ENCODE peak calls at places on chromosomes 13 and 19, in eight cellular contexts. J is activated naive CD4-positive, alpha-beta T cell; Q is fibroblast of the conjunctiva; D is NCI-H1105 treated with DMSO at 0.1 percent for 48 hours; U is naive B cell; P is HS-5; L is left ventricle myocardium inferior; S is NCI-H748 treated with DMSO at 0.1 percent for 48 hours. T is an unnamed sample.

GRCh38 chr13:20495087-20496023 is 30.3 kb downstream of the CRYL1 start:
- DNase-seq in J (no peak), Q (peak), D (peak), U (peak), P (no peak), L (no peak), S (peak), T (peak)

GRCh38 chr13:25406377-25406776 is 34.6 kb downstream of the ATP8A2 start:
- DNase-seq in J (no peak), Q (no peak), D (no peak), U (no peak), P (no peak), L (no peak), S (peak), T (no peak)

GRCh38 chr19:12804051-12804450 is 2.2 kb downstream of the THSD8 start:
- DNase-seq in J (no peak), Q (no peak), D (no peak), U (no peak), P (no peak), L (no peak), S (no peak), T (no peak)

GRCh38 chr19:32581704-32582164 is 744 bp downstream of the PDCD5 start:
- DNase-seq in J (no peak), Q (peak), D (no peak), U (no peak), P (no peak), L (peak), S (no peak), T (no peak)

GRCh38 chr19:12075538-12076139 is 11.1 kb downstream of the ZNF844 start:
- DNase-seq in J (no peak), Q (no peak), D (no peak), U (no peak), P (no peak), L (no peak), S (no peak), T (no peak)

GRCh38 chr19:17255150-17255621 is 9.4 kb downstream of the USHBP1 start:
- DNase-seq in J (no peak), Q (no peak), D (no peak), U (no peak), P (no peak), L (no peak), S (no peak), T (no peak)

GRCh38 chr13:93476175-93476574 is 249.6 kb downstream of the GPC6 start:
- DNase-seq in J (no peak), Q (peak), D (no peak), U (no peak), P (no peak), L (no peak), S (no peak), T (no peak)

GRCh38 chr19:31512403-31512970 is 163.3 kb upstream of the TSHZ3 start:
- DNase-seq in J (no peak), Q (no peak), D (no peak), U (no peak), P (no peak), L (no peak), S (no peak), T (no peak)

GRCh38 chr19:3981736-3982681 is 3.3 kb downstream of the EEF2 start:
- DNase-seq in J (no peak), Q (no peak), D (no peak), U (no peak), P (no peak), L (no peak), S (no peak), T (no peak)

GRCh38 chr13:103046676-103047075 is 19.5 kb downstream of the SLC10A2 start:
- DNase-seq in J (no peak), Q (no peak), D (no peak), U (no peak), P (no peak), L (no peak), S (no peak), T (no peak)